ENCODE peak calls at places on chromosomes 16 and 17, in seven cellular contexts. One of them, this sample, is unnamed.

GRCh38 chr17:2378905-2379304 is 22.0 kb downstream of the MNT start:
- DNase-seq in mesenchymal stem cell: no peak
- DNase-seq in H1: no peak
- DNase-seq in neuronal stem cell: no peak
- DNase-seq in trophoblast cell: no peak
- DNase-seq in IMR-90: no peak
- DNase-seq in mesendoderm: no peak
- DNase-seq in this sample: no peak

GRCh38 chr16:4704913-4705312 is 11.6 kb downstream of the NUDT16L1 start:
- DNase-seq in mesenchymal stem cell: no peak
- DNase-seq in trophoblast cell: no peak
- DNase-seq in IMR-90: no peak
- DNase-seq in mesendoderm: no peak
- DNase-seq in H1: no peak
- DNase-seq in neuronal stem cell: no peak
- DNase-seq in this sample: no peak

GRCh38 chr17:58006924-58007780 is at the start of gene SRSF1:
- DNase-seq in trophoblast cell: peak
- DNase-seq in neuronal stem cell: peak
- DNase-seq in mesendoderm: peak
- DNase-seq in H1: peak
- DNase-seq in mesenchymal stem cell: peak
- DNase-seq in IMR-90: peak
- DNase-seq in this sample: peak

GRCh38 chr16:6112700-6113099 is 1015.1 kb upstream of the EEF2KMT start:
- DNase-seq in trophoblast cell: no peak
- DNase-seq in mesendoderm: no peak
- DNase-seq in neuronal stem cell: no peak
- DNase-seq in H1: no peak
- DNase-seq in mesenchymal stem cell: no peak
- DNase-seq in IMR-90: no peak
- DNase-seq in this sample: no peak

GRCh38 chr17:45022288-45022648 is 29.2 kb downstream of the DCAKD start:
- DNase-seq in neuronal stem cell: no peak
- DNase-seq in H1: no peak
- DNase-seq in trophoblast cell: peak
- DNase-seq in mesenchymal stem cell: no peak
- DNase-seq in mesendoderm: no peak
- DNase-seq in IMR-90: no peak
- DNase-seq in this sample: no peak

GRCh38 chr17:42286411-42287295 is 1.6 kb upstream of the STAT5A start:
- DNase-seq in mesendoderm: no peak
- DNase-seq in IMR-90: no peak
- DNase-seq in H1: no peak
- DNase-seq in neuronal stem cell: no peak
- DNase-seq in trophoblast cell: no peak
- DNase-seq in mesenchymal stem cell: no peak
- DNase-seq in this sample: peak

GRCh38 chr17:4931974-4932373 is at the start of gene GP1BA:
- DNase-seq in neuronal stem cell: no peak
- DNase-seq in mesendoderm: no peak
- DNase-seq in trophoblast cell: no peak
- DNase-seq in IMR-90: no peak
- DNase-seq in H1: no peak
- DNase-seq in mesenchymal stem cell: no peak
- DNase-seq in this sample: no peak

GRCh38 chr16:88773812-88774291 is 11.2 kb downstream of the PIEZO1 start:
- DNase-seq in mesendoderm: peak
- DNase-seq in trophoblast cell: peak
- DNase-seq in IMR-90: peak
- DNase-seq in neuronal stem cell: no peak
- DNase-seq in mesenchymal stem cell: peak
- DNase-seq in H1: no peak
- DNase-seq in this sample: no peak

GRCh38 chr16:4664538-4665418 is 28.6 kb upstream of the NUDT16L1 start:
- DNase-seq in H1: no peak
- DNase-seq in IMR-90: no peak
- DNase-seq in mesenchymal stem cell: no peak
- DNase-seq in mesendoderm: peak
- DNase-seq in neuronal stem cell: no peak
- DNase-seq in trophoblast cell: no peak
- DNase-seq in this sample: peak

GRCh38 chr16:88711750-88712340 is 5.5 kb downstream of the CTU2 start:
- DNase-seq in neuronal stem cell: no peak
- DNase-seq in trophoblast cell: no peak
- DNase-seq in H1: no peak
- DNase-seq in mesenchymal stem cell: no peak
- DNase-seq in IMR-90: no peak
- DNase-seq in mesendoderm: no peak
- DNase-seq in this sample: no peak

GRCh38 chr17:12097326-12097725 is 76.6 kb downstream of the MAP2K4 start:
- DNase-seq in neuronal stem cell: no peak
- DNase-seq in mesendoderm: no peak
- DNase-seq in H1: no peak
- DNase-seq in trophoblast cell: no peak
- DNase-seq in IMR-90: no peak
- DNase-seq in mesenchymal stem cell: no peak
- DNase-seq in this sample: no peak

GRCh38 chr17:72516772-72517399 is 396.1 kb downstream of the SOX9 start:
- DNase-seq in H1: no peak
- DNase-seq in mesenchymal stem cell: no peak
- DNase-seq in trophoblast cell: no peak
- DNase-seq in IMR-90: no peak
- DNase-seq in neuronal stem cell: no peak
- DNase-seq in mesendoderm: no peak
- DNase-seq in this sample: no peak

GRCh38 chr16:79316004-79316458 is 284.5 kb downstream of the MAF start:
- DNase-seq in H1: no peak
- DNase-seq in neuronal stem cell: no peak
- DNase-seq in trophoblast cell: no peak
- DNase-seq in IMR-90: no peak
- DNase-seq in mesenchymal stem cell: no peak
- DNase-seq in mesendoderm: no peak
- DNase-seq in this sample: no peak

GRCh38 chr17:75832652-75833400 is 11.4 kb downstream of the UNC13D start:
- DNase-seq in H1: peak
- DNase-seq in IMR-90: no peak
- DNase-seq in mesenchymal stem cell: no peak
- DNase-seq in trophoblast cell: no peak
- DNase-seq in mesendoderm: peak
- DNase-seq in neuronal stem cell: no peak
- DNase-seq in this sample: peak

GRCh38 chr17:8467527-8467926 is 31.8 kb downstream of the NDEL1 start:
- DNase-seq in IMR-90: no peak
- DNase-seq in mesenchymal stem cell: no peak
- DNase-seq in mesendoderm: no peak
- DNase-seq in H1: no peak
- DNase-seq in neuronal stem cell: no peak
- DNase-seq in trophoblast cell: no peak
- DNase-seq in this sample: no peak

GRCh38 chr17:68295086-68295485 is 3.8 kb downstream of the ARSG start:
- DNase-seq in trophoblast cell: no peak
- DNase-seq in IMR-90: no peak
- DNase-seq in neuronal stem cell: no peak
- DNase-seq in mesenchymal stem cell: no peak
- DNase-seq in mesendoderm: no peak
- DNase-seq in H1: no peak
- DNase-seq in this sample: no peak

GRCh38 chr16:9372934-9373890 is 281.8 kb downstream of the HAPSTR1 start:
- DNase-seq in mesendoderm: peak
- DNase-seq in trophoblast cell: no peak
- DNase-seq in mesenchymal stem cell: no peak
- DNase-seq in IMR-90: no peak
- DNase-seq in H1: no peak
- DNase-seq in neuronal stem cell: no peak
- DNase-seq in this sample: no peak

GRCh38 chr17:12107905-12108304 is 87.2 kb downstream of the MAP2K4 start:
- DNase-seq in IMR-90: peak
- DNase-seq in mesenchymal stem cell: peak
- DNase-seq in neuronal stem cell: no peak
- DNase-seq in mesendoderm: no peak
- DNase-seq in trophoblast cell: no peak
- DNase-seq in H1: no peak
- DNase-seq in this sample: no peak

GRCh38 chr17:21532763-21533385 is 156.7 kb downstream of the KCNJ12 start:
- DNase-seq in trophoblast cell: no peak
- DNase-seq in IMR-90: no peak
- DNase-seq in mesenchymal stem cell: no peak
- DNase-seq in mesendoderm: no peak
- DNase-seq in neuronal stem cell: no peak
- DNase-seq in H1: no peak
- DNase-seq in this sample: no peak

GRCh38 chr17:77088455-77089117 is 52.2 kb upstream of the SEC14L1 start:
- DNase-seq in neuronal stem cell: peak
- DNase-seq in IMR-90: peak
- DNase-seq in mesenchymal stem cell: peak
- DNase-seq in trophoblast cell: peak
- DNase-seq in mesendoderm: peak
- DNase-seq in H1: peak
- DNase-seq in this sample: peak

GRCh38 chr17:81166033-81166472 is at the start of gene AATK:
- DNase-seq in H1: no peak
- DNase-seq in IMR-90: no peak
- DNase-seq in trophoblast cell: no peak
- DNase-seq in mesenchymal stem cell: no peak
- DNase-seq in neuronal stem cell: no peak
- DNase-seq in mesendoderm: no peak
- DNase-seq in this sample: no peak

GRCh38 chr16:56246051-56246817 is 54.9 kb downstream of the GNAO1 start:
- DNase-seq in neuronal stem cell: peak
- DNase-seq in trophoblast cell: peak
- DNase-seq in mesenchymal stem cell: peak
- DNase-seq in H1: no peak
- DNase-seq in mesendoderm: peak
- DNase-seq in IMR-90: peak
- DNase-seq in this sample: peak

GRCh38 chr16:83964684-83965443 is 3.2 kb upstream of the NECAB2 start:
- DNase-seq in trophoblast cell: no peak
- DNase-seq in mesendoderm: no peak
- DNase-seq in neuronal stem cell: no peak
- DNase-seq in IMR-90: no peak
- DNase-seq in H1: no peak
- DNase-seq in mesenchymal stem cell: no peak
- DNase-seq in this sample: no peak

GRCh38 chr17:30212750-30213149 is 22.7 kb downstream of the SLC6A4 start:
- DNase-seq in H1: no peak
- DNase-seq in mesendoderm: no peak
- DNase-seq in trophoblast cell: peak
- DNase-seq in neuronal stem cell: no peak
- DNase-seq in mesenchymal stem cell: no peak
- DNase-seq in IMR-90: no peak
- DNase-seq in this sample: no peak

GRCh38 chr17:2406903-2407790 is 6.3 kb upstream of the MNT start:
- DNase-seq in IMR-90: peak
- DNase-seq in neuronal stem cell: no peak
- DNase-seq in trophoblast cell: peak
- DNase-seq in mesenchymal stem cell: peak
- DNase-seq in mesendoderm: no peak
- DNase-seq in H1: no peak
- DNase-seq in this sample: no peak

GRCh38 chr17:73320601-73321264 is 8.9 kb upstream of the CDC42EP4 start:
- DNase-seq in trophoblast cell: no peak
- DNase-seq in IMR-90: no peak
- DNase-seq in neuronal stem cell: no peak
- DNase-seq in mesenchymal stem cell: no peak
- DNase-seq in H1: no peak
- DNase-seq in mesendoderm: no peak
- DNase-seq in this sample: peak

GRCh38 chr17:6639014-6639650 is 1.4 kb downstream of the KIAA0753 start:
- DNase-seq in H1: no peak
- DNase-seq in trophoblast cell: no peak
- DNase-seq in mesenchymal stem cell: no peak
- DNase-seq in IMR-90: no peak
- DNase-seq in mesendoderm: no peak
- DNase-seq in neuronal stem cell: no peak
- DNase-seq in this sample: no peak

GRCh38 chr17:64110436-64111152 is 19.4 kb downstream of the ERN1 start:
- DNase-seq in mesendoderm: peak
- DNase-seq in IMR-90: no peak
- DNase-seq in H1: no peak
- DNase-seq in neuronal stem cell: no peak
- DNase-seq in mesenchymal stem cell: no peak
- DNase-seq in trophoblast cell: no peak
- DNase-seq in this sample: peak
- H4K8ac ChIP-seq in mesendoderm: no peak
- H4K8ac ChIP-seq in IMR-90: no peak
- H4K8ac ChIP-seq in H1: no peak
- H4K8ac ChIP-seq in neuronal stem cell: no peak
- H4K8ac ChIP-seq in mesenchymal stem cell: no peak
- H4K8ac ChIP-seq in trophoblast cell: no peak
- H4K8ac ChIP-seq in this sample: no peak

GRCh38 chr17:51701501-51701900 is 441.2 kb downstream of the UTP18 start:
- DNase-seq in IMR-90: no peak
- DNase-seq in trophoblast cell: no peak
- DNase-seq in H1: no peak
- DNase-seq in mesenchymal stem cell: no peak
- DNase-seq in neuronal stem cell: no peak
- DNase-seq in mesendoderm: no peak
- DNase-seq in this sample: no peak
- H4K8ac ChIP-seq in IMR-90: no peak
- H4K8ac ChIP-seq in trophoblast cell: no peak
- H4K8ac ChIP-seq in H1: no peak
- H4K8ac ChIP-seq in mesenchymal stem cell: no peak
- H4K8ac ChIP-seq in neuronal stem cell: no peak
- H4K8ac ChIP-seq in mesendoderm: no peak
- H4K8ac ChIP-seq in this sample: no peak

DNA sequence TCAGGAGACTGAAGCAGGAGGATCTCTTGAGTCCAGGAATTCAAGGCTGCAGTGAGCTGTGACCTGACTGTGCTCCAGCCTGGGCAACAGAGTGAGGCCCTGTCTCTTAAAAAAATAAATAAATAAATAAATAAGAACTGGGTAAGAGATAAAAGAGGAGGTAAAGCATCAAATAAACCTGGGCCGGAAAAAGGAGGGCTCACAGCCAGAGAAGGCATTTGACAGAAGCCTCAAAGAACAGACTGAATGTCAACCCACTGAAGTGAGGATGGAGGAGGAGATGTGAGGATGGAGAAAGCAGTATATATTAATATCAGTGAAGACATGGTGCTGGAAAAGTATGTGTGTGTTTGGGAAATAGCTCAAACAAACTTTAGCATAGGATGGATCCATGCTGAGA is 6.1 kb downstream of the NOG start:
- DNase-seq in H1: no peak
- DNase-seq in mesendoderm: no peak
- DNase-seq in IMR-90: no peak
- DNase-seq in trophoblast cell: no peak
- DNase-seq in neuronal stem cell: no peak
- DNase-seq in mesenchymal stem cell: no peak
- DNase-seq in this sample: no peak
- H4K8ac ChIP-seq in H1: no peak
- H4K8ac ChIP-seq in mesendoderm: no peak
- H4K8ac ChIP-seq in IMR-90: no peak
- H4K8ac ChIP-seq in trophoblast cell: no peak
- H4K8ac ChIP-seq in neuronal stem cell: no peak
- H4K8ac ChIP-seq in mesenchymal stem cell: no peak
- H4K8ac ChIP-seq in this sample: no peak

DNA sequence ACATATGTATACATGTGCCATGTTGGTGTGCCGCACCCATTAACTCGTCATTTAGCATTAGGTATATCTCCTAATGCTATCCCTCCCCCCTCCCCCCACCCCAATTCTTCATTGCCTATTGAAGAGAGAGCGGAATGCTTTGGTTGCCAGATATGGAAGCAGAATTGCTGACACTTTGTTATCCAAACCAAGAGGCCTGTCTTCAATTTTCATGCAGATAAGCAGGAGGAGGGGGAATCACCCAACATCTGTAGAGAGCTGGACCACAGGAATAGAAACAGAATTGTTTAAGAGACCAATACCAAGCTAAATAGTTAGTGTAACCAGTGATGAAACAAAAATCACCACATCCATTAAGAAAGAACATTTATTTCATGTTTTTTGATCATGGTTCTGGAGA is 7.1 kb downstream of the ASPA start:
- DNase-seq in mesendoderm: no peak
- DNase-seq in mesenchymal stem cell: no peak
- DNase-seq in H1: no peak
- DNase-seq in trophoblast cell: no peak
- DNase-seq in IMR-90: no peak
- DNase-seq in neuronal stem cell: no peak
- DNase-seq in this sample: peak
- H4K8ac ChIP-seq in mesendoderm: no peak
- H4K8ac ChIP-seq in mesenchymal stem cell: no peak
- H4K8ac ChIP-seq in H1: no peak
- H4K8ac ChIP-seq in trophoblast cell: no peak
- H4K8ac ChIP-seq in IMR-90: no peak
- H4K8ac ChIP-seq in neuronal stem cell: no peak
- H4K8ac ChIP-seq in this sample: no peak

This sample was measured in H9.